ENCODE peak calls at places on chromosomes 4 and X, in six cellular contexts. W is PC-3, K is GM23248, R is HCT116, F is neural progenitor cell, U is OCI-LY7. E is an unnamed sample.

GRCh38 chrX:70454441-70455365 is 10.1 kb downstream of the DLG3 start:
- DNase-seq in W (peak; percentile 93), F (peak; percentile 94), K (peak; percentile 50), R (peak; percentile 82), U (peak; percentile 22), E (peak; percentile 89)

GRCh38 chrX:40153335-40154221 is 55.8 kb upstream of the BCOR start:
- DNase-seq in K (peak; percentile 49), R (no peak), U (peak; percentile 79), W (peak; percentile 36), F (peak; percentile 70), E (peak; percentile 76)

GRCh38 chr4:55079451-55080173 is 45.8 kb downstream of the KDR start:
- DNase-seq in K (peak; percentile 78), U (no peak), R (no peak), F (no peak), W (no peak), E (no peak)

GRCh38 chr4:122458625-122459024 is 2.1 kb upstream of the IL2 start:
- DNase-seq in K (peak; percentile 67), F (no peak), R (no peak), U (no peak), W (peak; percentile 73), E (peak; percentile 5)

GRCh38 chrX:86002076-86002896 is 45.1 kb downstream of the CHM start:
- DNase-seq in W (peak; percentile 74), U (no peak), F (peak; percentile 87), K (no peak), R (peak; percentile 7), E (peak; percentile 70)

GRCh38 chr4:108060164-108060563 is 70.5 kb downstream of the HADH start:
- DNase-seq in U (no peak), W (peak; percentile 41), K (peak; percentile 48), F (peak; percentile 32), R (peak; percentile 41), E (peak; percentile 58)

GRCh38 chr4:74473155-74473811 is 28.3 kb downstream of the AREG start:
- DNase-seq in U (no peak), R (no peak), K (peak; percentile 85), W (peak; percentile 82), F (no peak), E (peak; percentile 51)

GRCh38 chrX:41779058-41779564 is 55.1 kb downstream of the GPR82 start:
- DNase-seq in K (peak; percentile 59), U (no peak), F (no peak), R (peak; percentile 47), W (peak; percentile 88), E (peak; percentile 9)

GRCh38 chrX:137915466-137915865 is 349.5 kb downstream of the ZIC3 start:
- DNase-seq in U (no peak), R (no peak), K (no peak), W (no peak), F (no peak), E (no peak)

GRCh38 chrX:77440310-77440709 is 6.9 kb upstream of the FGF16 start:
- DNase-seq in K (no peak), F (no peak), W (no peak), U (no peak), R (no peak), E (no peak)

GRCh38 chr4:112085156-112086035 is 59.9 kb upstream of the FAM241A start:
- DNase-seq in F (no peak), K (no peak), U (no peak), R (no peak), W (peak; percentile 49), E (no peak)

GRCh38 chr4:70297581-70297980 is 37.2 kb upstream of the CABS1 start:
- DNase-seq in U (no peak), K (no peak), W (no peak), R (no peak), F (no peak), E (no peak)

GRCh38 chrX:40100141-40100536 is 2.4 kb upstream of the BCOR start:
- DNase-seq in K (no peak), W (peak; percentile 60), U (peak; percentile 48), F (peak; percentile 67), R (no peak), E (peak; percentile 57)

GRCh38 chrX:16585486-16586370 is 64.2 kb upstream of the S100G start:
- DNase-seq in U (no peak), R (no peak), W (peak; percentile 56), F (no peak), K (no peak), E (no peak)

GRCh38 chr4:15653430-15653829 is 1.7 kb downstream of the FBXL5 start:
- DNase-seq in U (no peak), F (no peak), R (no peak), K (no peak), W (no peak), E (no peak)

GRCh38 chr4:1171306-1172227 is 816 bp downstream of the SPON2 start:
- DNase-seq in K (peak; percentile 43), R (no peak), F (peak; percentile 70), U (no peak), W (no peak), E (no peak)

GRCh38 chr4:1170805-1171305 is 1.5 kb downstream of the SPON2 start:
- DNase-seq in U (no peak), F (no peak), R (no peak), K (no peak), W (no peak), E (no peak)

GRCh38 chr4:1174941-1175634 is 2.7 kb upstream of the SPON2 start:
- DNase-seq in K (no peak), U (no peak), R (no peak), F (no peak), W (no peak), E (peak; percentile 5)

GRCh38 chr4:1172228-1172851 is at the start of gene SPON2:
- DNase-seq in W (no peak), K (peak; percentile 44), F (peak; percentile 77), R (no peak), U (no peak), E (peak; percentile 51)

GRCh38 chr4:1172971-1173757 is 781 bp upstream of the SPON2 start:
- DNase-seq in U (no peak), R (no peak), W (no peak), K (peak; percentile 66), F (peak; percentile 50), E (peak; percentile 79)
- H3K4me1 ChIP-seq in U (peaks cover 6% of the 10 kb centered on the region), R (peaks cover 13% of the 10 kb centered on the region), W (peaks cover 5% of the 10 kb centered on the region), K (peaks cover 11% of the 10 kb centered on the region), F (peaks cover 6% of the 10 kb centered on the region), E (peaks cover 30% of the 10 kb centered on the region)

DNA sequence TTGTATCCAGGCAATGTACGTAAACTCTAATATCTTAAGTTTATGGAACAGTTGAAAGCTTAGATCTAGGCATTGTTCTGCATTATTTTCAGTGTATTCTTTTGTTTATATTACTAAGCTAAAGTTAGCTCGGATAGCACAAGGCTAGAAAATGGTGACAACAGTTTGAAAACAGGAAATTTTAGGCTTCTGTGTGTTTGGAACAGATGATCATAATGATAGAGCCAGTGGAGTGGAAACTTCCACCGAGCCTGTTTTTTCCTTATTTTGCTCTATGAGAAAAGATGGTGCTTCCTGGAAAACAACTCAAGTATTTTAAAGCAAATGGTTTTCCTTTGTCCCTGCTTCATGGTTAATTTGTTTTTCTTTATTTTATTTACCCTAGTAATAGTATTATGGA is 70.8 kb downstream of the GAB1 start:
- DNase-seq in U (peak; percentile 41), F (no peak), K (no peak), W (no peak), R (no peak), E (no peak)
- TF ChIP-seq EZH2phosphoT487 in U (no peak), F (no peak), K (no peak), W (no peak), R (no peak), E (no peak)

GRCh38 chrX:24376403-24376802 is 16.0 kb downstream of the SUPT20HL1 start:
- DNase-seq in R (no peak), K (no peak), F (no peak), U (no peak), W (no peak), E (no peak)

GRCh38 chrX:24377195-24377594 is 16.8 kb downstream of the SUPT20HL1 start:
- DNase-seq in K (no peak), W (no peak), F (no peak), U (no peak), R (no peak), E (no peak)

GRCh38 chrX:24378706-24379105 is 18.3 kb downstream of the SUPT20HL1 start:
- DNase-seq in F (no peak), W (no peak), K (no peak), U (no peak), R (no peak), E (no peak)

GRCh38 chrX:24377911-24378468 is 17.6 kb downstream of the SUPT20HL1 start:
- DNase-seq in R (no peak), U (no peak), W (no peak), F (no peak), K (no peak), E (no peak)

GRCh38 chrX:24375732-24376131 is 15.3 kb downstream of the SUPT20HL1 start:
- DNase-seq in R (no peak), U (no peak), F (peak; percentile 23), W (no peak), K (no peak), E (no peak)
- H3K4me1 ChIP-seq in R (no peaks in the 10 kb centered on the region), U (no peaks in the 10 kb centered on the region), F (peaks cover 9% of the 10 kb centered on the region), W (no peaks in the 10 kb centered on the region), K (no peaks in the 10 kb centered on the region), E (peaks cover 3% of the 10 kb centered on the region)

GRCh38 chr4:155077860-155078259 is 130.6 kb upstream of the NPY2R start:
- DNase-seq in F (peak; percentile 28), R (no peak), K (no peak), U (no peak), W (no peak), E (no peak)

DNA sequence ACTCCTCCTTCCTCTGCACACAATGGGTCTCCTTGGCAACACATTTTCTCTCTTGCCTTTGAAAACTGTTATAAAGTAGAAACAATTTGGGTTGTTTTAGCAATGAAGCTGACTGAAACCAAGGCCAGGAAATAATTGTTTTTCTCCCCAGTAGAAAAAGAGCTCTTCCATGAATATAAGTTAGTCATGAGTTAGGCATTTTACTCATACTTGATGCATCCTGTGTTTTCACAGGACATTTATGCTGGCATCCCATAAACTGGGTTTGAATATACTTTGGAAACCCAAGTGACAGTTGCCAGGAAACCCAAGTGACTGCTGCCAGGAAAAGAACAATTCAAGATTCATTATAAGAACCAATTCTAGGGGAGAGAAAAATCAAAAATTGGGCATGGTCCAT is 128.6 kb upstream of the NPY2R start:
- DNase-seq in W (peak; percentile 78), F (no peak), U (no peak), R (no peak), K (no peak), E (no peak)
- TF ChIP-seq EZH2phosphoT487 in W (no peak), F (no peak), U (no peak), R (no peak), K (no peak), E (no peak)